ENCODE peak calls at places on chromosomes 12 and 14, in ten cellular contexts. C is iPS-NIHi11; V is activated effector memory CD4-positive, alpha-beta T cell treated with Interleukin-2 at 50 U/mL for 16 hours; J is stimulated activated CD4-positive, alpha-beta T cell treated with anti-CD3 and anti-CD28 coated beads, Interleukin-1b, Interleukin-23, amount 100 ng/mL, for 48 hours; Q is COR-L47; L is stimulated activated naive B cell treated with anti-CD40 and anti-IgM and Interleukin-4, amounts not matched to agents 10 μg/mL and 1 μg/mL and 100 μg/mL, for 72 hours; M is NCI-H2081; K is kidney tubule cell; G is NCI-H1417; Z is T-cell. Y is an unnamed sample.

GRCh38 chr14:22555573-22556011 is 33.4 kb downstream of the DAD1 start:
- DNase-seq in C (no peak), V (no peak), J (peak), Q (no peak), L (peak), M (no peak), K (peak), G (no peak), Z (no peak), Y (no peak)

GRCh38 chr12:48744251-48745008 is 27.9 kb upstream of the CCNT1 start:
- DNase-seq in C (no peak), V (no peak), J (no peak), Q (no peak), L (no peak), M (no peak), K (no peak), G (no peak), Z (no peak), Y (no peak)

GRCh38 chr14:68146812-68147211 is 327.2 kb downstream of the RAD51B start:
- DNase-seq in C (peak), V (no peak), J (no peak), Q (no peak), L (no peak), M (no peak), K (peak), G (no peak), Z (no peak), Y (no peak)

GRCh38 chr14:34423445-34423844 is 38.6 kb downstream of the SPTSSA start:
- DNase-seq in C (no peak), V (no peak), J (no peak), Q (no peak), L (no peak), M (no peak), K (no peak), G (no peak), Z (no peak), Y (no peak)

GRCh38 chr12:52379536-52379935 is 5.9 kb downstream of the KRT84 start:
- DNase-seq in C (no peak), V (no peak), J (no peak), Q (no peak), L (no peak), M (no peak), K (no peak), G (no peak), Z (no peak), Y (no peak)

GRCh38 chr14:67645414-67645813 is 25.7 kb downstream of the ARG2 start:
- DNase-seq in C (no peak), V (no peak), J (no peak), Q (no peak), L (no peak), M (no peak), K (no peak), G (no peak), Z (no peak), Y (no peak)

GRCh38 chr14:72906316-72906715 is 12.4 kb upstream of the DPF3 start:
- DNase-seq in C (no peak), V (no peak), J (no peak), Q (no peak), L (no peak), M (no peak), K (peak), G (no peak), Z (no peak), Y (no peak)

GRCh38 chr12:95755236-95755865 is 35.2 kb downstream of the NTN4 start:
- DNase-seq in C (no peak), V (no peak), J (no peak), Q (no peak), L (no peak), M (no peak), K (no peak), G (peak), Z (no peak), Y (no peak)

GRCh38 chr14:101062611-101063010 is 159.1 kb upstream of the RTL1 start:
- DNase-seq in C (no peak), V (no peak), J (no peak), Q (no peak), L (no peak), M (no peak), K (no peak), G (no peak), Z (no peak), Y (no peak)

GRCh38 chr14:24058260-24058950 is 6.6 kb downstream of the CARMIL3 start:
- DNase-seq in C (peak), V (no peak), J (no peak), Q (peak), L (peak), M (peak), K (peak), G (no peak), Z (no peak), Y (no peak)

GRCh38 chr12:33129500-33129899 is 232.9 kb upstream of the PKP2 start:
- DNase-seq in C (no peak), V (no peak), J (no peak), Q (no peak), L (no peak), M (no peak), K (no peak), G (no peak), Z (no peak), Y (no peak)

Y was measured in ascending aorta.